ENCODE peak calls at places on chromosomes 12 and 14, in eight cellular contexts. C is hippocampal formation; Q is mesenchymal stem cell; K is activated CD4-positive, CD25-positive, alpha-beta regulatory T cell treated with anti-CD3 and anti-CD28 coated beads, Interleukin-2, amount 50 U/mL, for 16 hours; S is aorta; G is ovary; X is LHCN-M2; W is endothelial cell of umbilical vein. M is an unnamed sample.

GRCh38 chr14:103500148-103500990 is 22.3 kb downstream of the CKB start:
- DNase-seq in C (peak), Q (peak), K (peak), S (peak), G (peak), X (peak), W (peak), M (peak)

GRCh38 chr14:81990312-81990761 is 456.7 kb upstream of the SEL1L start:
- DNase-seq in C (peak), Q (peak), K (no peak), S (no peak), G (peak), X (peak), W (peak), M (peak)

GRCh38 chr14:61645247-61645646 is 50.1 kb upstream of the HIF1A start:
- DNase-seq in C (no peak), Q (no peak), K (no peak), S (no peak), G (no peak), X (no peak), W (no peak), M (no peak)

GRCh38 chr12:117072106-117072505 is 27.1 kb downstream of the TESC start:
- DNase-seq in C (no peak), Q (no peak), K (no peak), S (peak), G (no peak), X (no peak), W (no peak), M (no peak)

GRCh38 chr12:5660271-5660670 is 228.4 kb downstream of the NTF3 start:
- DNase-seq in C (no peak), Q (no peak), K (no peak), S (no peak), G (no peak), X (no peak), W (peak), M (no peak)

GRCh38 chr12:24679135-24679534 is 269.8 kb downstream of the BCAT1 start:
- DNase-seq in C (no peak), Q (peak), K (no peak), S (no peak), G (no peak), X (peak), W (no peak), M (no peak)

GRCh38 chr12:6069452-6070093 is 54.9 kb downstream of the VWF start:
- DNase-seq in C (no peak), Q (peak), K (no peak), S (peak), G (no peak), X (peak), W (no peak), M (no peak)

GRCh38 chr14:106141242-106142220 is 615.1 kb downstream of the TMEM121 start:
- DNase-seq in C (no peak), Q (no peak), K (peak), S (no peak), G (no peak), X (no peak), W (no peak), M (peak)

GRCh38 chr14:33657478-33657877 is 293.4 kb downstream of the EGLN3 start:
- DNase-seq in C (no peak), Q (peak), K (no peak), S (no peak), G (no peak), X (no peak), W (peak), M (no peak)

GRCh38 chr14:32085845-32086383 is 8.8 kb downstream of the ARHGAP5 start:
- DNase-seq in C (no peak), Q (no peak), K (no peak), S (no peak), G (no peak), X (no peak), W (no peak), M (no peak)

GRCh38 chr12:132657004-132657727 is 30.0 kb downstream of the POLE start:
- DNase-seq in C (no peak), Q (no peak), K (no peak), S (no peak), G (no peak), X (no peak), W (no peak), M (no peak)

GRCh38 chr12:108063192-108063591 is 65.9 kb upstream of the WSCD2 start:
- DNase-seq in C (no peak), Q (no peak), K (no peak), S (no peak), G (no peak), X (peak), W (peak), M (no peak)

GRCh38 chr12:24943947-24944597 is 4.8 kb downstream of the BCAT1 start:
- DNase-seq in C (no peak), Q (peak), K (no peak), S (no peak), G (no peak), X (peak), W (peak), M (no peak)

GRCh38 chr14:95523051-95523817 is 6.8 kb upstream of the SYNE3 start:
- DNase-seq in C (no peak), Q (peak), K (no peak), S (no peak), G (no peak), X (no peak), W (no peak), M (no peak)

GRCh38 chr12:79883216-79883615 is 51.7 kb downstream of the PPP1R12A start:
- DNase-seq in C (no peak), Q (peak), K (no peak), S (no peak), G (no peak), X (peak), W (no peak), M (no peak)

GRCh38 chr12:87678453-87678852 is 350.7 kb downstream of the C12orf50 start:
- DNase-seq in C (no peak), Q (peak), K (no peak), S (no peak), G (no peak), X (peak), W (no peak), M (no peak)

GRCh38 chr12:99918003-99918402 is 66.7 kb downstream of the ANKS1B start:
- DNase-seq in C (no peak), Q (no peak), K (no peak), S (no peak), G (no peak), X (peak), W (no peak), M (no peak)

GRCh38 chr14:30621354-30621953 is 665 bp upstream of the SCFD1 start:
- DNase-seq in C (no peak), Q (no peak), K (no peak), S (no peak), G (peak), X (no peak), W (no peak), M (no peak)

GRCh38 chr12:116931665-116932064 is 20.9 kb downstream of the FBXW8 start:
- DNase-seq in C (no peak), Q (peak), K (no peak), S (no peak), G (no peak), X (no peak), W (no peak), M (no peak)

GRCh38 chr14:24913746-24914145 is 136.2 kb downstream of the STXBP6 start:
- DNase-seq in C (no peak), Q (no peak), K (no peak), S (no peak), G (no peak), X (peak), W (no peak), M (no peak)

GRCh38 chr14:51507556-51508511 is 143.9 kb upstream of the FRMD6 start:
- DNase-seq in C (peak), Q (peak), K (no peak), S (peak), G (peak), X (peak), W (peak), M (no peak)

GRCh38 chr12:105783983-105784947 is 354.5 kb downstream of the NUAK1 start:
- DNase-seq in C (no peak), Q (no peak), K (no peak), S (no peak), G (no peak), X (no peak), W (no peak), M (peak)

GRCh38 chr14:40119321-40119720 is 687.1 kb upstream of the FBXO33 start:
- DNase-seq in C (no peak), Q (no peak), K (no peak), S (no peak), G (no peak), X (no peak), W (no peak), M (no peak)

GRCh38 chr14:65565948-65566347 is 153.4 kb downstream of the FUT8 start:
- DNase-seq in C (no peak), Q (no peak), K (no peak), S (no peak), G (no peak), X (peak), W (no peak), M (no peak)

GRCh38 chr12:95282266-95282665 is 64.7 kb downstream of the VEZT start:
- DNase-seq in C (no peak), Q (peak), K (no peak), S (no peak), G (no peak), X (no peak), W (no peak), M (no peak)

GRCh38 chr12:60148109-60148508 is 552.3 kb downstream of the SLC16A7 start:
- DNase-seq in C (no peak), Q (peak), K (no peak), S (no peak), G (no peak), X (peak), W (peak), M (no peak)

GRCh38 chr14:37591941-37592287 is 3.1 kb downstream of the FOXA1 start:
- DNase-seq in C (no peak), Q (peak), K (no peak), S (no peak), G (no peak), X (no peak), W (no peak), M (no peak)

M was measured in memory B cell.